ENCODE peak calls at places on chromosome 7, in seven cellular contexts. K, N, G, X, R, Q and A are unnamed samples.

GRCh38 chr7:38775503-38775902 is 133.5 kb downstream of the VPS41 start:
- DNase-seq in Q (no peak), X (no peak), G (no peak), R (no peak), N (no peak), K (no peak), A (no peak)

GRCh38 chr7:1311406-1312097 is 78.9 kb downstream of the UNCX start:
- DNase-seq in N (no peak), X (no peak), G (no peak), K (no peak), R (no peak), Q (no peak), A (no peak)

GRCh38 chr7:22357311-22358175 is 589 bp upstream of the RAPGEF5 start:
- DNase-seq in Q (peak; percentile 13), G (peak; percentile 2), N (no peak), R (no peak), X (no peak), K (peak; percentile 39), A (no peak)

GRCh38 chr7:114508096-114508495 is 93.5 kb downstream of the FOXP2 start:
- DNase-seq in G (peak; percentile 47), R (no peak), N (no peak), X (no peak), Q (no peak), K (no peak), A (no peak)

GRCh38 chr7:107610353-107610752 is 30.3 kb downstream of the BCAP29 start:
- DNase-seq in N (no peak), K (no peak), G (no peak), X (no peak), Q (no peak), R (no peak), A (no peak)

GRCh38 chr7:20153999-20154398 is 63.2 kb downstream of the MACC1 start:
- DNase-seq in K (no peak), G (peak; percentile 88), R (no peak), N (no peak), Q (no peak), X (no peak), A (no peak)

GRCh38 chr7:28483868-28484267 is 71.5 kb downstream of the CREB5 start:
- DNase-seq in N (no peak), R (no peak), G (peak; percentile 51), K (no peak), X (no peak), Q (peak; percentile 86), A (no peak)

GRCh38 chr7:66236713-66237303 is 31.7 kb downstream of the TPST1 start:
- DNase-seq in G (no peak), R (no peak), K (no peak), N (no peak), X (no peak), Q (no peak), A (no peak)

GRCh38 chr7:50508471-50508943 is 56.7 kb downstream of the DDC start:
- DNase-seq in N (no peak), Q (no peak), R (no peak), K (no peak), X (no peak), G (no peak), A (no peak)

GRCh38 chr7:93723424-93724124 is 149.1 kb upstream of the CALCR start:
- DNase-seq in X (no peak), N (no peak), K (no peak), G (no peak), Q (no peak), R (peak; percentile 14), A (no peak)